ENCODE peak calls at places on chromosome 2, in six cellular contexts. C, I, L, Y, D and T are unnamed samples.

GRCh38 chr2:99084256-99084655 is 57.3 kb upstream of the C2orf15 start:
- DNase-seq in L (no peak), C (no peak), D (no peak), Y (no peak), I (no peak), T (no peak)

GRCh38 chr2:25714740-25715139 is 41.4 kb upstream of the DTNB start:
- DNase-seq in L (no peak), C (no peak), D (no peak), Y (no peak), I (no peak), T (peak)

GRCh38 chr2:129707800-129708199 is 271.7 kb upstream of the RAB6C start:
- DNase-seq in Y (no peak), I (no peak), L (no peak), C (no peak), D (no peak), T (no peak)

GRCh38 chr2:128605931-128606330 is 287.3 kb upstream of the HS6ST1 start:
- DNase-seq in C (no peak), Y (peak), I (no peak), L (no peak), D (no peak), T (no peak)

GRCh38 chr2:141923657-141924056 is 207.2 kb downstream of the LRP1B start:
- DNase-seq in L (no peak), Y (no peak), D (no peak), C (no peak), I (no peak), T (no peak)

GRCh38 chr2:47272031-47272864 is 117.1 kb upstream of the STPG4 start:
- DNase-seq in L (peak), I (peak), D (peak), Y (peak), C (no peak), T (peak)

GRCh38 chr2:142980246-142981068 is 103.0 kb downstream of the KYNU start:
- DNase-seq in Y (no peak), D (no peak), I (no peak), C (no peak), L (peak), T (peak)

GRCh38 chr2:187994464-187995331 is 297.0 kb upstream of the GULP1 start:
- DNase-seq in C (peak), L (no peak), D (no peak), I (peak), Y (no peak), T (no peak)

GRCh38 chr2:111057721-111058120 is 63.0 kb upstream of the BCL2L11 start:
- DNase-seq in L (no peak), C (no peak), I (no peak), D (no peak), Y (no peak), T (no peak)

GRCh38 chr2:196718394-196718793 is 78.9 kb downstream of the CCDC150 start:
- DNase-seq in C (no peak), I (no peak), L (no peak), Y (no peak), D (no peak), T (no peak)

GRCh38 chr2:44559108-44559507 is 197.4 kb downstream of the CAMKMT start:
- DNase-seq in L (no peak), D (no peak), I (no peak), Y (no peak), C (no peak), T (no peak)

GRCh38 chr2:172098650-172099471 is 3.8 kb downstream of the DLX2 start:
- DNase-seq in D (peak), C (no peak), L (peak), I (no peak), Y (no peak), T (peak)

GRCh38 chr2:219119422-219120043 is 41.1 kb downstream of the NHEJ1 start:
- DNase-seq in I (no peak), C (no peak), Y (peak), D (peak), L (peak), T (peak)

GRCh38 chr2:166803314-166803986 is 84.8 kb upstream of the XIRP2 start:
- DNase-seq in Y (no peak), I (no peak), L (no peak), D (no peak), C (no peak), T (no peak)

GRCh38 chr2:156517419-156517818 is 81.2 kb downstream of the GPD2 start:
- DNase-seq in I (no peak), D (no peak), Y (no peak), C (no peak), L (no peak), T (no peak)

GRCh38 chr2:30764021-30764800 is 43.0 kb downstream of the CAPN13 start:
- DNase-seq in D (no peak), I (no peak), L (no peak), Y (no peak), C (no peak), T (no peak)

GRCh38 chr2:145200307-145200706 is 680.4 kb upstream of the ZEB2 start:
- DNase-seq in C (no peak), D (no peak), Y (no peak), I (no peak), L (no peak), T (no peak)

GRCh38 chr2:240247868-240248820 is 107.7 kb upstream of the OTOS start:
- DNase-seq in L (no peak), D (no peak), C (no peak), I (no peak), Y (peak), T (no peak)

GRCh38 chr2:206968139-206969086 is 29.1 kb downstream of the CPO start:
- DNase-seq in Y (no peak), I (no peak), D (no peak), L (no peak), C (no peak), T (no peak)

GRCh38 chr2:45826889-45827635 is 175.6 kb downstream of the PRKCE start:
- DNase-seq in L (no peak), I (no peak), D (peak), C (peak), Y (no peak), T (peak)

GRCh38 chr2:64698668-64699444 is 45.1 kb upstream of the SERTAD2 start:
- DNase-seq in Y (no peak), I (no peak), C (peak), L (peak), D (no peak), T (peak)

GRCh38 chr2:28341208-28341891 is 51.3 kb upstream of the FOSL2 start:
- DNase-seq in I (no peak), L (no peak), C (no peak), Y (no peak), D (no peak), T (no peak)